ENCODE peak calls at places on chromosomes 6 and 20, in four cellular contexts. One of them, this sample, is unnamed.

GRCh38 chr6:39608652-39609345 is 116.4 kb downstream of the KIF6 start:
- DNase-seq in activated CD8-positive, alpha-beta T cell treated with anti-CD3 and anti-CD28 coated beads for 36 hours: no peak
- DNase-seq in fibroblast of lung: no peak
- DNase-seq in brain microvascular endothelial cell: no peak
- DNase-seq in this sample: no peak

GRCh38 chr6:53107091-53107490 is 41.5 kb downstream of the GCM1 start:
- DNase-seq in activated CD8-positive, alpha-beta T cell treated with anti-CD3 and anti-CD28 coated beads for 36 hours: no peak
- DNase-seq in fibroblast of lung: peak; percentile 74
- DNase-seq in brain microvascular endothelial cell: no peak
- DNase-seq in this sample: peak; percentile 8

GRCh38 chr20:23013429-23013828 is 21.7 kb upstream of the SSTR4 start:
- DNase-seq in activated CD8-positive, alpha-beta T cell treated with anti-CD3 and anti-CD28 coated beads for 36 hours: no peak
- DNase-seq in fibroblast of lung: no peak
- DNase-seq in brain microvascular endothelial cell: no peak
- DNase-seq in this sample: no peak

GRCh38 chr6:146357578-146358340 is 185.9 kb upstream of the RAB32 start:
- DNase-seq in activated CD8-positive, alpha-beta T cell treated with anti-CD3 and anti-CD28 coated beads for 36 hours: no peak
- DNase-seq in fibroblast of lung: peak; percentile 98
- DNase-seq in brain microvascular endothelial cell: peak; percentile 77
- DNase-seq in this sample: peak; percentile 87

GRCh38 chr20:55424446-55424845 is 580.9 kb downstream of the CBLN4 start:
- DNase-seq in activated CD8-positive, alpha-beta T cell treated with anti-CD3 and anti-CD28 coated beads for 36 hours: no peak
- DNase-seq in fibroblast of lung: no peak
- DNase-seq in brain microvascular endothelial cell: no peak
- DNase-seq in this sample: no peak

GRCh38 chr6:18431581-18431980 is 44.4 kb downstream of the RNF144B start:
- DNase-seq in activated CD8-positive, alpha-beta T cell treated with anti-CD3 and anti-CD28 coated beads for 36 hours: no peak
- DNase-seq in fibroblast of lung: peak; percentile 67
- DNase-seq in brain microvascular endothelial cell: no peak
- DNase-seq in this sample: no peak

GRCh38 chr6:52161689-52162438 is 24.3 kb upstream of the IL17A start:
- DNase-seq in activated CD8-positive, alpha-beta T cell treated with anti-CD3 and anti-CD28 coated beads for 36 hours: peak; percentile 55
- DNase-seq in fibroblast of lung: no peak
- DNase-seq in brain microvascular endothelial cell: no peak
- DNase-seq in this sample: no peak

GRCh38 chr6:72589096-72589495 is 32.8 kb upstream of the KCNQ5 start:
- DNase-seq in activated CD8-positive, alpha-beta T cell treated with anti-CD3 and anti-CD28 coated beads for 36 hours: no peak
- DNase-seq in fibroblast of lung: peak; percentile 35
- DNase-seq in brain microvascular endothelial cell: no peak
- DNase-seq in this sample: peak; percentile 35

GRCh38 chr6:137145421-137145820 is 28.0 kb downstream of the IL22RA2 start:
- DNase-seq in activated CD8-positive, alpha-beta T cell treated with anti-CD3 and anti-CD28 coated beads for 36 hours: no peak
- DNase-seq in fibroblast of lung: no peak
- DNase-seq in brain microvascular endothelial cell: no peak
- DNase-seq in this sample: peak; percentile 39

GRCh38 chr20:12700701-12701100 is 308.1 kb upstream of the SPTLC3 start:
- DNase-seq in activated CD8-positive, alpha-beta T cell treated with anti-CD3 and anti-CD28 coated beads for 36 hours: no peak
- DNase-seq in fibroblast of lung: no peak
- DNase-seq in brain microvascular endothelial cell: no peak
- DNase-seq in this sample: no peak

GRCh38 chr6:6738108-6738507 is 149.6 kb downstream of the LY86 start:
- DNase-seq in activated CD8-positive, alpha-beta T cell treated with anti-CD3 and anti-CD28 coated beads for 36 hours: no peak
- DNase-seq in fibroblast of lung: no peak
- DNase-seq in brain microvascular endothelial cell: no peak
- DNase-seq in this sample: no peak

GRCh38 chr20:8909596-8909995 is 159.3 kb upstream of the PLCB4 start:
- DNase-seq in activated CD8-positive, alpha-beta T cell treated with anti-CD3 and anti-CD28 coated beads for 36 hours: no peak
- DNase-seq in fibroblast of lung: no peak
- DNase-seq in brain microvascular endothelial cell: no peak
- DNase-seq in this sample: no peak

GRCh38 chr6:136524936-136525413 is 25.2 kb downstream of the MAP7 start:
- DNase-seq in activated CD8-positive, alpha-beta T cell treated with anti-CD3 and anti-CD28 coated beads for 36 hours: no peak
- DNase-seq in fibroblast of lung: no peak
- DNase-seq in brain microvascular endothelial cell: no peak
- DNase-seq in this sample: no peak

GRCh38 chr20:64182146-64182865 is 18.1 kb downstream of the MYT1 start:
- DNase-seq in activated CD8-positive, alpha-beta T cell treated with anti-CD3 and anti-CD28 coated beads for 36 hours: no peak
- DNase-seq in fibroblast of lung: no peak
- DNase-seq in brain microvascular endothelial cell: no peak
- DNase-seq in this sample: no peak

GRCh38 chr6:147651249-147652063 is 143.0 kb downstream of the SAMD5 start:
- DNase-seq in activated CD8-positive, alpha-beta T cell treated with anti-CD3 and anti-CD28 coated beads for 36 hours: no peak
- DNase-seq in fibroblast of lung: peak; percentile 70
- DNase-seq in brain microvascular endothelial cell: peak; percentile 56
- DNase-seq in this sample: peak; percentile 29

GRCh38 chr6:123777554-123777953 is 26.1 kb upstream of the NKAIN2 start:
- DNase-seq in activated CD8-positive, alpha-beta T cell treated with anti-CD3 and anti-CD28 coated beads for 36 hours: no peak
- DNase-seq in fibroblast of lung: no peak
- DNase-seq in brain microvascular endothelial cell: no peak
- DNase-seq in this sample: peak; percentile 36
- TF ChIP-seq CTCF in activated CD8-positive, alpha-beta T cell treated with anti-CD3 and anti-CD28 coated beads for 36 hours: no peak
- TF ChIP-seq CTCF in fibroblast of lung: peak; percentile 40
- TF ChIP-seq CTCF in brain microvascular endothelial cell: peak; percentile 31
- TF ChIP-seq CTCF in this sample: peak; percentile 36

DNA sequence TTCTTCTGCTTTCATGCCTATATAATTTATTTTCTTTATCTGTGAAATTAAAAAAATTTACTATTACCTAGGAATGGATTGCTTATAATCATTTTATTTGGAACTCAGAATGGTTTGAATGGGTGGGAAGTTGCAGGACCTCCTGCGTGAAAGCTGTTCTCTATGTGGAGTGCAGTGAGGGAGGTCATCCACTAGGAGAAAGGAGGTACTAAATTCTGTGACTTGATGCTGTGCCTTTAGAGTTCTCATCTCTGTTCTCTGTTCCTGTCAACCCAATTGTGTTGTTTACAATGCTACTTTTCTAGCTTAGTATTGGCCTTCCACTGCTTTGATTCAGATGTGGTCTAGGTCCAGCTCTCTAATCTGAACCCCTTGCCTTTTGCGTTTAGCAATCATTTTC is 65.0 kb upstream of the HIVEP1 start:
- DNase-seq in activated CD8-positive, alpha-beta T cell treated with anti-CD3 and anti-CD28 coated beads for 36 hours: no peak
- DNase-seq in fibroblast of lung: no peak
- DNase-seq in brain microvascular endothelial cell: no peak
- DNase-seq in this sample: no peak
- TF ChIP-seq CTCF in activated CD8-positive, alpha-beta T cell treated with anti-CD3 and anti-CD28 coated beads for 36 hours: peak; percentile 34
- TF ChIP-seq CTCF in fibroblast of lung: peak; percentile 13
- TF ChIP-seq CTCF in brain microvascular endothelial cell: peak; percentile 52
- TF ChIP-seq CTCF in this sample: peak; percentile 15

DNA sequence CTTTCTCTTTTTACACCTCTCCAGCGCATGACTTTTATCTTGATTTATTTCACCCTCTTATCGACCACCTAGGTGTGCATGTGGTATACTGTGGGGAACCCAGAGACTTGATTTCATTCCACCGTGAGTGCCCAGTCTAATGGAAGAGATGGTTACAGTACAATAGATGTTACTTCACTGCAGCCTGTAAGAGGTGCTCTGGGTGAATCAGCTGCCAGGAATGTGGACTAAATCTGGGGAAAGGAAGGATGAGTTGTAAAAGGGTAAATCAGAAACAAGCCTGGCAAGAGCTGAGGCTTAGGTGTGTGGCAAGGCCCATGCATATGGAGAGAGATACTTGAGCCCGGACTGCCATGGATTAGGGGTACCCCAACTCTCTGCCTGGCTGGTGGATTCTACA is 7.4 kb downstream of the STK35 start:
- DNase-seq in activated CD8-positive, alpha-beta T cell treated with anti-CD3 and anti-CD28 coated beads for 36 hours: no peak
- DNase-seq in fibroblast of lung: peak; percentile 80
- DNase-seq in brain microvascular endothelial cell: peak; percentile 55
- DNase-seq in this sample: peak; percentile 70
- TF ChIP-seq CTCF in activated CD8-positive, alpha-beta T cell treated with anti-CD3 and anti-CD28 coated beads for 36 hours: no peak
- TF ChIP-seq CTCF in fibroblast of lung: no peak
- TF ChIP-seq CTCF in brain microvascular endothelial cell: no peak
- TF ChIP-seq CTCF in this sample: no peak

GRCh38 chr20:19688031-19688806 is 69.8 kb upstream of the RIN2 start:
- DNase-seq in activated CD8-positive, alpha-beta T cell treated with anti-CD3 and anti-CD28 coated beads for 36 hours: peak; percentile 7
- DNase-seq in fibroblast of lung: peak; percentile 89
- DNase-seq in brain microvascular endothelial cell: peak; percentile 90
- DNase-seq in this sample: peak; percentile 92
- TF ChIP-seq CTCF in activated CD8-positive, alpha-beta T cell treated with anti-CD3 and anti-CD28 coated beads for 36 hours: no peak
- TF ChIP-seq CTCF in fibroblast of lung: peak; percentile 70
- TF ChIP-seq CTCF in brain microvascular endothelial cell: peak; percentile 84
- TF ChIP-seq CTCF in this sample: peak; percentile 76

GRCh38 chr6:158958504-158959386 is 41.3 kb downstream of the RSPH3 start:
- DNase-seq in activated CD8-positive, alpha-beta T cell treated with anti-CD3 and anti-CD28 coated beads for 36 hours: peak; percentile 30
- DNase-seq in fibroblast of lung: no peak
- DNase-seq in brain microvascular endothelial cell: no peak
- DNase-seq in this sample: no peak
- TF ChIP-seq CTCF in activated CD8-positive, alpha-beta T cell treated with anti-CD3 and anti-CD28 coated beads for 36 hours: no peak
- TF ChIP-seq CTCF in fibroblast of lung: no peak
- TF ChIP-seq CTCF in brain microvascular endothelial cell: no peak
- TF ChIP-seq CTCF in this sample: no peak

DNA sequence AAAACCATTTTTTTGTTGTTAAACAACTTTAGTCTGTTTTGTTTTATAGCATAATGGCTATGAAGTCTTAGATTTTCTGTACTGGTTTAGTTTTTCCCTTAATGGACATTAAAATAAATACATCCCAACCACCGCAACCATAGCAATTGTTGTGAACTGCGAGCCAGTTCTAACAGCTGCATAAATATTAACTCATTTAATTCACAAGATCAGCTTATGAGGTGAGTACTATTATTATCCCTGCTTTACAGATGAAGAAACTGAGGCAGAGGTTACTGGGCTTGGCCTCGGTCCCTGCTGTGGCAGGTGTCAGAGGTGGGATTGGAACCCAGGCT is 23.1 kb downstream of the MOCS3 start:
- DNase-seq in activated CD8-positive, alpha-beta T cell treated with anti-CD3 and anti-CD28 coated beads for 36 hours: no peak
- DNase-seq in fibroblast of lung: no peak
- DNase-seq in brain microvascular endothelial cell: no peak
- DNase-seq in this sample: no peak
- TF ChIP-seq CTCF in activated CD8-positive, alpha-beta T cell treated with anti-CD3 and anti-CD28 coated beads for 36 hours: peak; percentile 8
- TF ChIP-seq CTCF in fibroblast of lung: no peak
- TF ChIP-seq CTCF in brain microvascular endothelial cell: no peak
- TF ChIP-seq CTCF in this sample: no peak

DNA sequence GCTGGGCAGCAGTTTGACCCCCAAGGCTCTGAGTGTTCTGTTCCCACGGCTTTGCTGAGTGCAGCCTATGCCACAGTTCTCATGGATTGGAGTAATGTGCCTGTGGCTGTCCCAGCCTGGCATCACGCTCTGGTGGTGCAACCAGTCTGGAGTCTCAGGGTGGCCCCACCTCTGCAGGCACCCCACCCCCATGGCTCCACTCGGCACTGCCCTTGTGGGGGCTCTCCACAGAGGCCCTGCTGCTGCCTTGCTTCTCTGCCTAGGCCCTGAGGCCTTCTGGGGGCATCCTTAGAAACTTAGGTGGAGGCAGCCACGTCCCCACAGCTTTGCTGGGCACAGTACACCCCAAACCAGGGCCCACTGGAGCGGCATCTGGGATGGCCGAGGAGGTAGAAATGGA is 25.4 kb upstream of the B4GALT5 start:
- DNase-seq in activated CD8-positive, alpha-beta T cell treated with anti-CD3 and anti-CD28 coated beads for 36 hours: no peak
- DNase-seq in fibroblast of lung: no peak
- DNase-seq in brain microvascular endothelial cell: no peak
- DNase-seq in this sample: no peak
- TF ChIP-seq CTCF in activated CD8-positive, alpha-beta T cell treated with anti-CD3 and anti-CD28 coated beads for 36 hours: no peak
- TF ChIP-seq CTCF in fibroblast of lung: no peak
- TF ChIP-seq CTCF in brain microvascular endothelial cell: no peak
- TF ChIP-seq CTCF in this sample: no peak

GRCh38 chr20:47784599-47785320 is 521 bp downstream of the SULF2 start:
- DNase-seq in activated CD8-positive, alpha-beta T cell treated with anti-CD3 and anti-CD28 coated beads for 36 hours: no peak
- DNase-seq in fibroblast of lung: peak; percentile 70
- DNase-seq in brain microvascular endothelial cell: no peak
- DNase-seq in this sample: peak; percentile 67
- TF ChIP-seq CTCF in activated CD8-positive, alpha-beta T cell treated with anti-CD3 and anti-CD28 coated beads for 36 hours: no peak
- TF ChIP-seq CTCF in fibroblast of lung: no peak
- TF ChIP-seq CTCF in brain microvascular endothelial cell: peak; percentile 52
- TF ChIP-seq CTCF in this sample: peak; percentile 32